ENCODE peak calls at places on chromosomes 16 and 17, in five cellular contexts. M is tibial nerve, C is cardiac muscle cell, Q is ovary, H is A549. A is an unnamed sample.

GRCh38 chr16:65180986-65181710 is 59.3 kb upstream of the CDH11 start:
- DNase-seq in M (no peak), H (no peak), Q (no peak), C (peak; percentile 14), A (no peak)

GRCh38 chr17:21680366-21680765 is 12.0 kb upstream of the KCNJ18 start:
- DNase-seq in Q (no peak), M (no peak), C (no peak), H (no peak), A (no peak)

GRCh38 chr17:34930283-34930682 is 31.0 kb downstream of the CCT6B start:
- DNase-seq in H (no peak), M (no peak), C (no peak), Q (no peak), A (no peak)

GRCh38 chr17:34207572-34207971 is 47.5 kb upstream of the CCL2 start:
- DNase-seq in M (no peak), C (peak; percentile 12), Q (no peak), H (no peak), A (no peak)

GRCh38 chr16:31201511-31202401 is 804 bp downstream of the PYCARD start:
- DNase-seq in Q (peak; percentile 64), C (no peak), M (no peak), H (no peak), A (no peak)

GRCh38 chr16:69904495-69905170 is 46.5 kb upstream of the CLEC18A start:
- DNase-seq in H (no peak), Q (no peak), C (no peak), M (no peak), A (no peak)

GRCh38 chr17:44733753-44734152 is 25.0 kb upstream of the ADAM11 start:
- DNase-seq in M (no peak), Q (no peak), H (peak; percentile 57), C (peak; percentile 9), A (no peak)

GRCh38 chr16:56614549-56614991 is 6.2 kb downstream of the MT2A start:
- DNase-seq in M (no peak), Q (no peak), H (peak; percentile 37), C (no peak), A (no peak)

GRCh38 chr16:31727553-31727952 is 146.1 kb upstream of the ZNF267 start:
- DNase-seq in M (no peak), H (no peak), Q (no peak), C (no peak), A (no peak)

GRCh38 chr17:32350662-32351418 is 883 bp downstream of the ZNF207 start:
- DNase-seq in H (peak; percentile 79), C (peak; percentile 80), Q (no peak), M (peak; percentile 40), A (peak; percentile 17)

GRCh38 chr17:82397449-82398335 is 20.5 kb upstream of the HEXD start:
- DNase-seq in C (no peak), M (no peak), Q (no peak), H (no peak), A (no peak)

GRCh38 chr17:33945641-33946546 is 309.2 kb upstream of the CCL2 start:
- DNase-seq in C (no peak), Q (no peak), H (no peak), M (no peak), A (no peak)

GRCh38 chr16:4052801-4053662 is 63.2 kb downstream of the ADCY9 start:
- DNase-seq in C (peak; percentile 42), H (no peak), M (peak; percentile 67), Q (no peak), A (no peak)

GRCh38 chr17:64732336-64733006 is 70.4 kb upstream of the SMURF2 start:
- DNase-seq in M (peak; percentile 49), H (peak; percentile 67), Q (peak; percentile 66), C (peak; percentile 78), A (no peak)

GRCh38 chr16:79327836-79328235 is 272.7 kb downstream of the MAF start:
- DNase-seq in C (no peak), M (no peak), H (no peak), Q (no peak), A (no peak)

GRCh38 chr16:86061771-86062170 is 162.8 kb downstream of the IRF8 start:
- DNase-seq in C (no peak), Q (no peak), M (no peak), H (no peak), A (no peak)

GRCh38 chr16:27547134-27547533 is 2.6 kb downstream of the GTF3C1 start:
- DNase-seq in M (no peak), H (no peak), Q (no peak), C (peak; percentile 86), A (no peak)

GRCh38 chr17:81339502-81340296 is 44.6 kb upstream of the SLC38A10 start:
- DNase-seq in C (no peak), H (peak; percentile 91), Q (no peak), M (no peak), A (no peak)

GRCh38 chr16:11994187-11995119 is 17.9 kb downstream of the SNX29 start:
- DNase-seq in Q (no peak), C (no peak), M (peak; percentile 30), H (no peak), A (no peak)

GRCh38 chr17:36486204-36487194 is at the start of gene ZNHIT3:
- DNase-seq in H (peak; percentile 95), Q (peak; percentile 91), C (peak; percentile 95), M (peak; percentile 91), A (peak; percentile 84)

GRCh38 chr17:46140645-46141197 is 52.5 kb downstream of the KANSL1 start:
- DNase-seq in H (no peak), C (no peak), Q (no peak), M (no peak), A (no peak)

GRCh38 chr16:81029930-81030604 is 5.6 kb upstream of the ATMIN start:
- DNase-seq in M (no peak), H (no peak), C (no peak), Q (no peak), A (no peak)

GRCh38 chr17:35944151-35944550 is 638 bp upstream of the LYZL6 start:
- DNase-seq in Q (no peak), C (no peak), M (no peak), H (no peak), A (no peak)

DNA sequence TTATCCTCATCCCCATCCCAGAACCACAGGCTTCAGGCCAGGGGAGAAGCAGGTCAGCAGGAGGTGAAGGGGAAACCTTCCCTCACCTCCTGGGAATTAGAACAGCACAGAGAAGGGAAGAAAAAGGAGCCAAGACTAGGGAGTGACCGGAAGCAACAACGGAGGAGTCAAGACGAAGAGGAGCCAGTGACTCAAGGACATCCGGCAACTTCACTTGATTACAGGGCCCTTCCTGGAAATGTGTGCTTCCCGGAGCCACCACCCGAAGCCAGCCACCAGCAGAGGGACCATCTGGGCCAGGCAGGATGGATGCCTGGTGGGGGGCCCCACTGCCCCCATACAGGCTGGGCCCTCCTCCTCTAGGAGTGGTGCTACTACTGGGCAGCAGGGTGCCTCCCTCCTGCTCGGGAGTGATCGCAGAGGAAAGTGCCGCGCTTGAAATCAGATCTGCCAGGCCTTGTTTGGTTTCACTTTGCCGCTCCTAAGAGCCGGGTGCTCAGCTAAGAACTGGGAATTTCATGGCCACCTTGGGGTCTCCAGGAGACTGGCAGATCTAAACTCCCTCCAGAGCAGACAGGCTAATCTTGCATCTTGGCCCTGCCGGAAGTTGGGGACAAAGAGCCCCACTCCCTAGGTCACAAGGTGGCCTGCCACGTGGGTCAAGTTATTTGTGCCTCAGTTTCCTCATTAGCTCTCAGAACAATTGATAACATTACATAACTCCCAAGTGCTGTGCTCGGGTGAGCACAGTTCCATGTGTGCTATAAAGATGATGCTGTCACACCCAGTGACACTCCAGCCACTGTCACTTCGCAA is 6.6 kb downstream of the CDC42EP4 start:
- DNase-seq in H (peak; percentile 82), Q (peak; percentile 77), C (peak; percentile 88), M (no peak), A (no peak)
- H3K4me3 ChIP-seq in H (peak overlapping the region; percentile 33), Q (peak overlapping the region; percentile 33), C (no peak overlapping the region), M (peak overlapping the region; percentile 54), A (no peak overlapping the region)

DNA sequence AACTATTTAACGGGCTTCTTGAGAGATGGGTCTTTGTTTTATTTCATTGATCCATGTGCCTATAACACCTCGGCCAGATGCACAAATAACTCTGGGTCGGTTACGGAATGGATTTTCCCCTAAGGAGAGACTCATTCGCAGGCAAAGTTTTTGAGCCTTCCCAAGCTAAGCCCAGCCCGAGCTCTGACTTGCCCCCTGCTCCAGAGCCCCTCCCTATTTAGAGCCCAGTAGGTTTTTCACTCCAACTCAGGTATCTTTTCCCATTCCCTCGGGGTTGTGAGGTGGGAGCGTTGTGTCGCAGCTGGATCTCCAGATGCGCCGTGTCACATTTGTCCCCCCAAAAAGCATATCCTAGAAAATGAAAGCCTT is 812 bp upstream of the MYOCD start:
- DNase-seq in C (no peak), M (no peak), H (no peak), Q (no peak), A (no peak)
- H3K4me3 ChIP-seq in C (peak overlapping the region; percentile 81), M (peak overlapping the region; percentile 42), H (peak overlapping the region; percentile 60), Q (peak overlapping the region; percentile 55), A (no peak overlapping the region)

DNA sequence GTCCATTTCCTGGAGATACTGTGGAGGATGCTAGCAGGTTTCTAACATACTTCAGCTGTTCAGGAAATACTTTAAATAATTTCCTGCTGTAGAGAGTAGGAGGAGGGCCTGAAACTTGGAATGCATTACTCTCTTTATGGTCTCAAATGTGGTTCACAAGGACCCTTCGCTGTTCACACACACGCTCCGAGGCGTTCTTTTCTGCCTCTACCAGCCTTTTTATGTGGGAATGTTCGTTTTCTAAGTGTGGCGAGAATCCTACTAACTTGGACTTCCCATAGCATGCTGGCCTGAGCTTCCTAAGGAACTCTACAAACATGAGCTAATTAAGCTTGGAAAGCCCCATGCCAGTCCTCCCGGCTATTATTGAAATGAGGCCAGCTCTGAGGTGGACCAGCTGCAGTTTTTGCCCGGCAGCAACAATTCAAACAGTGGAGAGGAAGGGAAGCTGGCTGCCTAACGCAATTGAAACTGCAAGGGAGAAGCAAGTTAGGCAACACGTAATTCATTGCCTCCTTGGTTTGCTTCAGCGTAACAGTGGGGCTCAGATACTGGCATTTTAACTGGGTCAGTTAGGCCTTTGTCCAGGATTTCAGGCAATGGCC is 18.9 kb downstream of the KPNA2 start:
- DNase-seq in M (no peak), Q (no peak), C (peak; percentile 84), H (no peak), A (no peak)
- H3K4me3 ChIP-seq in M (no peak overlapping the region), Q (no peak overlapping the region), C (no peak overlapping the region), H (no peak overlapping the region), A (no peak overlapping the region)

GRCh38 chr16:67431077-67431804 is at the start of gene HSD11B2:
- DNase-seq in M (no peak), H (peak; percentile 62), C (peak; percentile 52), Q (peak; percentile 77), A (no peak)
- H3K4me3 ChIP-seq in M (peak within 1 kb of the TSS; percentile 48), H (peak within 1 kb of the TSS; percentile 59), C (peak within 1 kb of the TSS; percentile 28), Q (peak within 1 kb of the TSS; percentile 47), A (peak within 1 kb of the TSS; percentile 47)

GRCh38 chr17:7023576-7024401 is 939 bp downstream of the BCL6B start:
- DNase-seq in H (peak; percentile 97), M (peak; percentile 84), C (peak; percentile 93), Q (peak; percentile 91), A (peak; percentile 94)
- H3K4me3 ChIP-seq in H (peak overlapping the region; percentile 9), M (peak overlapping the region; percentile 6), C (no peak overlapping the region), Q (no peak overlapping the region), A (peak overlapping the region; percentile 35)

GRCh38 chr17:48905987-48906515 is 2.2 kb upstream of the UBE2Z start:
- DNase-seq in Q (no peak), M (no peak), H (no peak), C (no peak), A (no peak)

GRCh38 chr17:48904428-48904827 is 3.8 kb upstream of the UBE2Z start:
- DNase-seq in C (no peak), M (no peak), Q (no peak), H (no peak), A (no peak)

GRCh38 chr17:48903401-48903800 is 4.8 kb upstream of the UBE2Z start:
- DNase-seq in H (no peak), Q (no peak), M (no peak), C (no peak), A (no peak)

GRCh38 chr17:48901241-48901640 is 7.0 kb upstream of the UBE2Z start:
- DNase-seq in C (no peak), H (no peak), M (no peak), Q (no peak), A (no peak)
- H3K4me3 ChIP-seq in C (no peak overlapping the region), H (no peak overlapping the region), M (no peak overlapping the region), Q (no peak overlapping the region), A (no peak overlapping the region)

GRCh38 chr17:48484256-48484655 is 46.6 kb downstream of the HOXB1 start:
- DNase-seq in H (no peak), Q (no peak), C (no peak), M (no peak), A (no peak)
- H3K4me3 ChIP-seq in H (no peak overlapping the region), Q (no peak overlapping the region), C (no peak overlapping the region), M (no peak overlapping the region), A (no peak overlapping the region)

A was measured in effector memory CD4-positive, alpha-beta T cell.